ENCODE peak calls at places on chromosomes 1 and 21, in eight cellular contexts. X is OCI-LY7, P is uterus, G is thoracic aorta, C is Panc1, H is fibroblast of lung, Z is mesenchymal stem cell, Q is SK-N-SH. M is an unnamed sample.

GRCh38 chr1:170267317-170267716 is 121.6 kb downstream of the NTMT2 start:
- DNase-seq in X (no peak), P (no peak), G (no peak), C (no peak), H (no peak), Z (peak), Q (no peak), M (no peak)

GRCh38 chr1:202210370-202210769 is 16.8 kb downstream of the LGR6 start:
- DNase-seq in X (no peak), P (no peak), G (no peak), C (no peak), H (peak), Z (no peak), Q (no peak), M (peak)

GRCh38 chr1:162984699-162985098 is 84.5 kb upstream of the RGS4 start:
- DNase-seq in X (no peak), P (no peak), G (no peak), C (no peak), H (peak), Z (peak), Q (no peak), M (no peak)

GRCh38 chr1:67213164-67213563 is 46.9 kb downstream of the IL23R start:
- DNase-seq in X (peak), P (no peak), G (no peak), C (no peak), H (peak), Z (peak), Q (peak), M (no peak)

GRCh38 chr1:225426395-225427248 is 1.2 kb downstream of the LBR start:
- DNase-seq in X (peak), P (peak), G (no peak), C (no peak), H (peak), Z (peak), Q (peak), M (no peak)

GRCh38 chr1:8879348-8880067 is 1.0 kb upstream of the ENO1 start:
- DNase-seq in X (no peak), P (peak), G (no peak), C (no peak), H (no peak), Z (no peak), Q (no peak), M (no peak)

GRCh38 chr1:180262628-180263488 is 32.8 kb downstream of the LHX4 start:
- DNase-seq in X (no peak), P (no peak), G (no peak), C (no peak), H (peak), Z (peak), Q (no peak), M (no peak)

GRCh38 chr1:19289244-19289643 is 674 bp upstream of the AKR7A3 start:
- DNase-seq in X (no peak), P (no peak), G (no peak), C (no peak), H (no peak), Z (no peak), Q (no peak), M (no peak)

GRCh38 chr1:21921100-21921875 is 15.8 kb downstream of the HSPG2 start:
- DNase-seq in X (no peak), P (no peak), G (no peak), C (no peak), H (no peak), Z (no peak), Q (no peak), M (no peak)

GRCh38 chr1:45545553-45546310 is 4.9 kb upstream of the AKR1A1 start:
- DNase-seq in X (no peak), P (no peak), G (no peak), C (no peak), H (no peak), Z (no peak), Q (no peak), M (no peak)

GRCh38 chr1:42742141-42742540 is 2.1 kb upstream of the CLDN19 start:
- DNase-seq in X (no peak), P (no peak), G (no peak), C (no peak), H (no peak), Z (no peak), Q (no peak), M (no peak)

GRCh38 chr1:42739753-42740700 is at the start of gene CLDN19:
- DNase-seq in X (no peak), P (no peak), G (no peak), C (no peak), H (no peak), Z (no peak), Q (peak), M (no peak)

GRCh38 chr1:42741706-42742105 is 1.7 kb upstream of the CLDN19 start:
- DNase-seq in X (no peak), P (no peak), G (no peak), C (no peak), H (no peak), Z (no peak), Q (no peak), M (no peak)

GRCh38 chr1:42742617-42743301 is 2.7 kb upstream of the CLDN19 start:
- DNase-seq in X (no peak), P (no peak), G (no peak), C (no peak), H (no peak), Z (no peak), Q (peak), M (no peak)

DNA sequence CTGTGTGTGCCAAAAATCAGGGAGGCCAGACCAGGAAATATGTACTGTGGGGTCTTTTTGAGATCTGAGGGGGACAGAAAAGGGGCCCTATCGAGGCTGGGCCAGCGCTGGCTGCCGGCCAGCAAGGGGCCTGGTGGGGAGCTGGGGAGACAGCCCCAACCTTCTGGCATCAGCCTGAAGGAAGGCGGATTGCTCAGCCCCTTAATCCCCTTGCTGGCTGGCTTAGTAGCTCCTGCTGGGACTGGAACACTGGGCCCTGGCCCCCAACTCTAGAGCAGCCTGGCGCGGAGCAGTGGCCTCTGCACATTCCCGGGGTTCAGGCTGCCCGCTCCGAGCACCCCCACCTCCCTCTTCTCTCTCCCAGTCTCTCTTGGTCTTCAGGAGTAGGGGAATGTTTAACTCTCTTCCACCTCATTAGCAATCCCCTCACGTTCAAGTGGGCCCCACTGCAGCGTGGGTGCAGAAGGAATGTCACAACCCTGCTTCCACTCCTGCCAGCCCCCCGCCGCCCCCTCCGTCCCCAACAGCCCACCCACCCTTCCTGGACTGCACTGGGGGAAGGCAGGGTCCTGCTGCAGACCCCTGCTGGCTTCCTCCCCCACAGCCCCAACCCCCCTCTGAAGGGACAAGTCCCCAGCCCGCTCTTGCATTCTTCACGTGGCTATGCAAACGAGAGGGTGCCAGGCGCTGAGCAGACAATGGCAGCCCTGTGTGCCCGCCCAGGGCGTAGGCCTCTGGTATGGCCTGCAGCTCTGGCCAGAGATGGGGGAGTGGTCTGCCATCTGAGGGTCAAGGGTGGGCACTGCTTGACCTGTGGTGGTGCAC is 932 bp upstream of the CLDN19 start:
- DNase-seq in X (no peak), P (no peak), G (no peak), C (no peak), H (no peak), Z (no peak), Q (peak), M (no peak)
- H3K4me3 ChIP-seq in X (no peak), P (no peak), G (no peak), C (no peak), H (no peak), Z (no peak), Q (no peak), M (no peak)

GRCh38 chr1:111195002-111195684 is 5.3 kb downstream of the DENND2D start:
- DNase-seq in X (no peak), P (no peak), G (no peak), C (no peak), H (no peak), Z (no peak), Q (no peak), M (no peak)
- H3K27ac ChIP-seq in X (no peak), P (no peak), G (no peak), C (no peak), H (no peak), Z (no peak), Q (no peak), M (no peak)

DNA sequence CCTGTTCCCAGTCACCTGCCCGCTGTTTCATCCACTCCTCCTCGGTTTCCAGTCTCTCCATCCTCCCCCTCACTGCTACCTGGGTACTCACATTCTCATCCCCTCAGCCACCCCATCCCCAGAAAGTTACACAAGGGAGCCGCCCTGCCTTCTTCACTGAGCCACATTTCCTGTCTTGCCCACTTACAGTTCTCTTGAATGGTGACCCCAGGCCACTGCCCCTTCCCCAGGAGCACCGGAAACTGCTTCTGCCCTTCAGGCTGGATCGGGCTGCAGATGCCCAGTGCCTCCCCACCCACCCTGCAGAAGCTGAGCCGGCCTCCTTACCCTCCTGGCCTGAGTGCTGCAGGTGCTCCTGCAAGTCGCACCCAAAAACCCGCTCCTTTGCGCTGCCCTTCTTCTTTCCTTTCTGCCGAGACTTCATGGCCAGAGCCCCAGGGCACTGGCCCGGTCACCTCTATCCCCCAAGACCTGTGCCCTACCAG is 448 bp downstream of the ARHGAP30 start:
- DNase-seq in X (peak), P (no peak), G (no peak), C (no peak), H (no peak), Z (no peak), Q (no peak), M (no peak)
- H3K4me3 ChIP-seq in X (peak), P (no peak), G (peak), C (no peak), H (no peak), Z (no peak), Q (no peak), M (peak)

DNA sequence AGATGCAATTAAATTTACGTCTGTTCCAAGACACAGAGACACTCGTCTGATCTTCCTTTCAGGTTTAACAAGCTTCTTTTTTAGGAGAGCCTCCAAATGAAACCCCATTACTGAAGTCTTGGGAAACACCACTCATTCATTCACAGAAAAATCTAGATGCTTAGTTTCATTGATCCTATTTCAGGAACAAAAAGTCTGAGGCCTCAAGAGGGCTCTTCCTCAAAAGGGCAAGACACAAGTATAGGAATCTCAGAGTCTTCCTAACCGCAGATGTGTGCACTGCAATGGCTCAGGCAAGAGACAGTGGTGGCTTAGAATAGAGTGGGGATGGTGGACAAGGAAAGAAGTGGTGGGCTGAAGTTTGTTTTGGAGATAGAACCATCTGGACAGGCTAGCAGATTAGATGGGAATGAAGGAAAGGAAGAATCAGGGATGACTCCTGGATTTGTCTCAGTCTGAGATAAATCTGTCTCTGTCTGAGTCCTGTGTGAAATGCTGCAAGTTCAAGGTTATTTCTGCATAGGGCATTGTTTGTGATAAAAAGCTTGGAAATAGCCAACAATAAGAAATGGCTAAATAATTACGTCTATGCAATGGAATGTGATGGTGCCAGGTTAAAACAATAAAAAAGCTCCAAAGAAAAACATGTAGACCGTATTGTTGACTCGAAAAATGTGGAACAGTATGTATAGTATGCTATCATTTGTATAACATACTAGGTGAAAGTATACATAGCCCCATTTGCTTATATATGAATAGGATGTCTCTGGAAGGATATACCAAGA is 8.9 kb upstream of the CTSE start:
- DNase-seq in X (no peak), P (no peak), G (no peak), C (no peak), H (peak), Z (no peak), Q (no peak), M (no peak)
- H3K27ac ChIP-seq in X (no peak), P (no peak), G (no peak), C (no peak), H (no peak), Z (no peak), Q (no peak), M (no peak)

GRCh38 chr1:43392702-43393101 is 3.0 kb downstream of the SZT2 start:
- DNase-seq in X (no peak), P (no peak), G (no peak), C (no peak), H (no peak), Z (no peak), Q (no peak), M (no peak)

GRCh38 chr1:43386676-43387075 is 2.9 kb downstream of the MED8 start:
- DNase-seq in X (no peak), P (no peak), G (no peak), C (no peak), H (no peak), Z (no peak), Q (no peak), M (no peak)

GRCh38 chr1:43388613-43389012 is 987 bp downstream of the MED8 start:
- DNase-seq in X (no peak), P (no peak), G (no peak), C (no peak), H (no peak), Z (no peak), Q (no peak), M (no peak)

GRCh38 chr1:43389326-43390313 is at the start of the genes MED8 and SZT2:
- DNase-seq in X (peak), P (peak), G (peak), C (peak), H (peak), Z (peak), Q (peak), M (peak)

DNA sequence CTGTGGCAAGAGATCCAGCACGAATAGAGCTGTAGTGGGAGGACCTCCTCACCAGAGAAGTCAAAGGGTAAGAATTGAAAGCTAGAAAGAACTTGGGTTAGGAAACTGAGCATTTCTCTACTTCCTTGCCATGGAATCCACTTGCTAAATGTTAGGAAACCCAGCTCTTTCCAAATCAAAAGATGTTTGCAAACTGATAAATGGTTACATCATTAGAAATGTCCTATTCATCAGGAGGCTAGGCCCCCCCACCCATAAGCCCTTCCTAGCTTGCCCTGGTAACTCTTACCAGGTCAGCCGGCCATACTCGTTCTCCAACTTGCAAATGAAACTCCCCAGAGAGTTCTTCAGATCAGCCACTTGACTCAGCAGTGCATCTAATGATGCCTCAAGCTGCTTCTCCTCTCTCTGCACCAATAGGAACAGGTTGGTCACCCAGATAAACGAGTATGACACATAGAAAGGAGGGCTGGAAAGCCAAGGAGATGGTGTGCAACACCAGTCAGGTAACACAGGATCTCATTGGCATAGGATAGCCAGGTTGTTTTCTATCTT is 1.5 kb downstream of the MED8 start:
- DNase-seq in X (no peak), P (no peak), G (no peak), C (no peak), H (peak), Z (peak), Q (no peak), M (no peak)
- H3K4me3 ChIP-seq in X (peak), P (peak), G (peak), C (peak), H (peak), Z (peak), Q (peak), M (peak)

GRCh38 chr21:36202721-36203602 is 46.3 kb downstream of the DOP1B start:
- DNase-seq in X (no peak), P (no peak), G (no peak), C (no peak), H (peak), Z (peak), Q (no peak), M (no peak)

GRCh38 chr21:36195613-36196012 is 39.0 kb downstream of the DOP1B start:
- DNase-seq in X (no peak), P (no peak), G (no peak), C (no peak), H (peak), Z (no peak), Q (no peak), M (no peak)

GRCh38 chr21:36200089-36200561 is 43.5 kb downstream of the DOP1B start:
- DNase-seq in X (no peak), P (no peak), G (no peak), C (no peak), H (no peak), Z (no peak), Q (no peak), M (no peak)

GRCh38 chr21:36203603-36203889 is 46.9 kb downstream of the DOP1B start:
- DNase-seq in X (no peak), P (no peak), G (no peak), C (no peak), H (peak), Z (peak), Q (peak), M (no peak)

GRCh38 chr21:36199021-36199420 is 42.4 kb downstream of the DOP1B start:
- DNase-seq in X (no peak), P (no peak), G (no peak), C (no peak), H (no peak), Z (no peak), Q (no peak), M (no peak)
- H3K27ac ChIP-seq in X (no peak), P (no peak), G (no peak), C (peak), H (no peak), Z (no peak), Q (no peak), M (no peak)

GRCh38 chr1:200891774-200892157 is 2.9 kb upstream of the INAVA start:
- DNase-seq in X (no peak), P (no peak), G (no peak), C (no peak), H (no peak), Z (no peak), Q (no peak), M (no peak)
- H3K4me3 ChIP-seq in X (no peak), P (no peak), G (peak), C (peak), H (no peak), Z (peak), Q (no peak), M (peak)

DNA sequence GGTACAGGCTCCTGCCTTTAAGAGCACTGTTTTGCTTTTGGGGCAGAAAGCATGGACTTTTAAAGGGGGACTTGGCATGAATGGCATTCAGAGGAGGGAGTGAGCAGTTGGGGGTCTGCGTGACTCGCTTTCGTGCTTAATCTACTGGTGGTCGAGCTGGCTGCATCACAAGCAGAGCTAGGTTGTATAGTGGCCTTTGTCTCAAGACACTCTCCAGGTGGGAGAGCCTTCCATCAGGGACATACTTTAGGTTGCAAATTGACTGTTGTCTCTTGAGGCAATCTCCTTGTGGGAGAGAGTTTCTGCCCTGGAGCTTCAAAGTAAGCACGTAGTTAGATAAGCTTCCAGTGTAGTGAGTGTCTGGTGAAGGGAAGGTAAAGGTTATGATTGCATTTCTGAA is 93.9 kb downstream of the C1orf21 start:
- DNase-seq in X (no peak), P (no peak), G (no peak), C (no peak), H (no peak), Z (no peak), Q (no peak), M (no peak)
- H3K27ac ChIP-seq in X (no peak), P (peak), G (no peak), C (no peak), H (no peak), Z (no peak), Q (no peak), M (no peak)

GRCh38 chr1:17574502-17574901 is 35.0 kb downstream of the ARHGEF10L start:
- DNase-seq in X (no peak), P (no peak), G (no peak), C (no peak), H (no peak), Z (no peak), Q (peak), M (peak)

GRCh38 chr1:17575786-17576584 is 36.5 kb downstream of the ARHGEF10L start:
- DNase-seq in X (no peak), P (no peak), G (no peak), C (no peak), H (no peak), Z (no peak), Q (no peak), M (no peak)

GRCh38 chr1:17579951-17580939 is 40.7 kb downstream of the ARHGEF10L start:
- DNase-seq in X (no peak), P (no peak), G (no peak), C (no peak), H (no peak), Z (no peak), Q (no peak), M (no peak)

GRCh38 chr1:17581389-17582123 is 42.1 kb downstream of the ARHGEF10L start:
- DNase-seq in X (peak), P (no peak), G (no peak), C (no peak), H (no peak), Z (no peak), Q (peak), M (no peak)

DNA sequence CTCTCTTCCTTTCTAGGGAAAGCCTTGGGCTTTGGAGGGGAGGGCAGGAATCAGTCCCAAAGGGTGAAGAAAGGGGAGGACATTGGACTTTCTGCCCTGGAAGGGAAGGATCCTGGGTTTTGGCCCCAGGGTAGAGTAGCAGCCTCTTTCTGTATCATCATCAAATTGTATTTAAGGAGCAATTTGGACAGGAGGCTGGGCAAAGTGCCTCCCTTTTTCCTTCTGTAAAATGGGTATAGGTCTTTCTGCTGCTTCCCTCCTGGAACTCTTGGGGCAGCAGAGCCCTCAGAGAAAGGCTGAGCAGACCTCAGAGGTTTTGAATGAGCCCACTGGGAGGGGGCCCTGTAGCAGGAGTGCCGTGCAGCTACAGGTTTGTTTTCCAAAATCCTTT is 38.4 kb downstream of the ARHGEF10L start:
- DNase-seq in X (no peak), P (no peak), G (no peak), C (no peak), H (no peak), Z (no peak), Q (no peak), M (no peak)
- H3K4me3 ChIP-seq in X (no peak), P (no peak), G (no peak), C (no peak), H (no peak), Z (no peak), Q (no peak), M (no peak)

M was measured in dorsolateral prefrontal cortex.